ENCODE peak calls at places on chromosomes 6 and 20, in five cellular contexts. D is WTC11, J is HT1080, P is iris pigment epithelial cell, Q is GM23338. H is an unnamed sample.

GRCh38 chr6:4351857-4352669 is 216.7 kb upstream of the ECI2 start:
- DNase-seq in Q (no peak), P (peak; percentile 94), J (peak; percentile 88), D (no peak), H (peak; percentile 81)

GRCh38 chr6:161303628-161304340 is 29.9 kb upstream of the AGPAT4 start:
- DNase-seq in J (peak; percentile 43), D (no peak), Q (no peak), P (peak; percentile 66), H (peak; percentile 48)

GRCh38 chr6:4788953-4789584 is 12.9 kb downstream of the CDYL start:
- DNase-seq in Q (peak; percentile 74), J (no peak), D (peak; percentile 52), P (no peak), H (no peak)

GRCh38 chr20:63124782-63125580 is 91.0 kb downstream of the YTHDF1 start:
- DNase-seq in P (no peak), Q (no peak), D (peak; percentile 4), J (no peak), H (no peak)

GRCh38 chr20:63103402-63104311 is 96.9 kb upstream of the BHLHE23 start:
- DNase-seq in Q (no peak), J (no peak), D (no peak), P (peak; percentile 10), H (peak; percentile 26)

GRCh38 chr6:138988469-138988834 is 399 bp upstream of the REPS1 start:
- DNase-seq in Q (no peak), P (no peak), J (no peak), D (no peak), H (no peak)

GRCh38 chr20:15834857-15835256 is 738.4 kb downstream of the KIF16B start:
- DNase-seq in Q (no peak), J (no peak), D (no peak), P (no peak), H (no peak)

GRCh38 chr6:159451051-159451450 is 242.0 kb downstream of the SOD2 start:
- DNase-seq in D (no peak), P (peak; percentile 79), Q (no peak), J (no peak), H (no peak)

GRCh38 chr6:33609019-33609418 is 12.1 kb upstream of the ITPR3 start:
- DNase-seq in J (no peak), D (no peak), P (no peak), Q (no peak), H (no peak)